ENCODE peak calls at places on chromosomes 2 and 18, in eight cellular contexts. One of them, this sample, is unnamed.

GRCh38 chr2:156340377-156340776 is 7.9 kb upstream of the NR4A2 start:
- DNase-seq in neural progenitor cell: no peak
- DNase-seq in GM23338: no peak
- DNase-seq in GM23248: peak; percentile 44
- DNase-seq in PC-3: no peak
- DNase-seq in MM.1S: no peak
- DNase-seq in OCI-LY7: no peak
- DNase-seq in HCT116: no peak
- DNase-seq in this sample: no peak

GRCh38 chr2:73000808-73001570 is 70.5 kb downstream of the SFXN5 start:
- DNase-seq in OCI-LY7: no peak
- DNase-seq in PC-3: no peak
- DNase-seq in MM.1S: no peak
- DNase-seq in GM23338: no peak
- DNase-seq in neural progenitor cell: no peak
- DNase-seq in GM23248: no peak
- DNase-seq in HCT116: no peak
- DNase-seq in this sample: peak; percentile 47

GRCh38 chr2:14385043-14385442 is 247.5 kb upstream of the LRATD1 start:
- DNase-seq in OCI-LY7: no peak
- DNase-seq in MM.1S: no peak
- DNase-seq in HCT116: no peak
- DNase-seq in GM23248: peak; percentile 6
- DNase-seq in neural progenitor cell: no peak
- DNase-seq in PC-3: peak; percentile 11
- DNase-seq in GM23338: no peak
- DNase-seq in this sample: no peak

GRCh38 chr2:241859436-241860183 is 916 bp upstream of the PDCD1 start:
- DNase-seq in PC-3: no peak
- DNase-seq in GM23338: no peak
- DNase-seq in neural progenitor cell: no peak
- DNase-seq in OCI-LY7: no peak
- DNase-seq in GM23248: peak; percentile 84
- DNase-seq in HCT116: no peak
- DNase-seq in MM.1S: peak; percentile 80
- DNase-seq in this sample: no peak

GRCh38 chr2:68251187-68251854 is 1.0 kb downstream of the PPP3R1 start:
- DNase-seq in neural progenitor cell: peak; percentile 89
- DNase-seq in GM23338: peak; percentile 93
- DNase-seq in OCI-LY7: peak; percentile 92
- DNase-seq in GM23248: peak; percentile 90
- DNase-seq in HCT116: peak; percentile 51
- DNase-seq in MM.1S: peak; percentile 89
- DNase-seq in PC-3: peak; percentile 93
- DNase-seq in this sample: peak; percentile 92

GRCh38 chr2:64832926-64833325 is 156.3 kb upstream of the SLC1A4 start:
- DNase-seq in neural progenitor cell: no peak
- DNase-seq in PC-3: peak; percentile 33
- DNase-seq in GM23248: peak; percentile 35
- DNase-seq in MM.1S: no peak
- DNase-seq in GM23338: no peak
- DNase-seq in HCT116: no peak
- DNase-seq in OCI-LY7: no peak
- DNase-seq in this sample: no peak

GRCh38 chr2:234308814-234309195 is 188.1 kb downstream of the ARL4C start:
- DNase-seq in PC-3: peak; percentile 92
- DNase-seq in OCI-LY7: peak; percentile 69
- DNase-seq in GM23338: no peak
- DNase-seq in GM23248: no peak
- DNase-seq in neural progenitor cell: no peak
- DNase-seq in HCT116: no peak
- DNase-seq in MM.1S: no peak
- DNase-seq in this sample: no peak

GRCh38 chr2:30731248-30731647 is 76.0 kb downstream of the CAPN13 start:
- DNase-seq in neural progenitor cell: no peak
- DNase-seq in GM23338: no peak
- DNase-seq in PC-3: no peak
- DNase-seq in HCT116: no peak
- DNase-seq in OCI-LY7: no peak
- DNase-seq in GM23248: no peak
- DNase-seq in MM.1S: no peak
- DNase-seq in this sample: no peak

GRCh38 chr2:25586726-25587144 is 86.6 kb downstream of the DTNB start:
- DNase-seq in HCT116: no peak
- DNase-seq in neural progenitor cell: peak; percentile 12
- DNase-seq in PC-3: no peak
- DNase-seq in OCI-LY7: no peak
- DNase-seq in GM23248: no peak
- DNase-seq in GM23338: peak; percentile 26
- DNase-seq in MM.1S: no peak
- DNase-seq in this sample: no peak

GRCh38 chr2:13698847-13699246 is 933.7 kb upstream of the LRATD1 start:
- DNase-seq in GM23248: no peak
- DNase-seq in neural progenitor cell: no peak
- DNase-seq in OCI-LY7: no peak
- DNase-seq in GM23338: no peak
- DNase-seq in MM.1S: no peak
- DNase-seq in PC-3: no peak
- DNase-seq in HCT116: no peak
- DNase-seq in this sample: no peak

GRCh38 chr2:81087646-81088045 is 783.1 kb upstream of the LRRTM1 start:
- DNase-seq in MM.1S: no peak
- DNase-seq in GM23338: no peak
- DNase-seq in GM23248: no peak
- DNase-seq in HCT116: no peak
- DNase-seq in neural progenitor cell: no peak
- DNase-seq in OCI-LY7: no peak
- DNase-seq in PC-3: no peak
- DNase-seq in this sample: no peak

GRCh38 chr2:161165266-161165665 is 5.0 kb downstream of the TANK start:
- DNase-seq in OCI-LY7: no peak
- DNase-seq in neural progenitor cell: no peak
- DNase-seq in HCT116: no peak
- DNase-seq in GM23338: no peak
- DNase-seq in PC-3: peak; percentile 6
- DNase-seq in GM23248: peak; percentile 74
- DNase-seq in MM.1S: no peak
- DNase-seq in this sample: no peak

GRCh38 chr2:156580501-156580900 is 144.3 kb downstream of the GPD2 start:
- DNase-seq in PC-3: no peak
- DNase-seq in HCT116: no peak
- DNase-seq in MM.1S: no peak
- DNase-seq in neural progenitor cell: no peak
- DNase-seq in GM23338: no peak
- DNase-seq in OCI-LY7: no peak
- DNase-seq in GM23248: no peak
- DNase-seq in this sample: no peak

GRCh38 chr18:79405019-79405780 is 9.5 kb downstream of the NFATC1 start:
- DNase-seq in GM23338: no peak
- DNase-seq in GM23248: no peak
- DNase-seq in HCT116: no peak
- DNase-seq in neural progenitor cell: no peak
- DNase-seq in MM.1S: no peak
- DNase-seq in OCI-LY7: no peak
- DNase-seq in PC-3: no peak
- DNase-seq in this sample: no peak
- TF ChIP-seq EZH2phosphoT487 in GM23338: no peak
- TF ChIP-seq EZH2phosphoT487 in GM23248: no peak
- TF ChIP-seq EZH2phosphoT487 in HCT116: no peak
- TF ChIP-seq EZH2phosphoT487 in neural progenitor cell: no peak
- TF ChIP-seq EZH2phosphoT487 in MM.1S: no peak
- TF ChIP-seq EZH2phosphoT487 in OCI-LY7: no peak
- TF ChIP-seq EZH2phosphoT487 in PC-3: no peak
- TF ChIP-seq EZH2phosphoT487 in this sample: no peak

GRCh38 chr2:117639401-117639800 is 175.1 kb upstream of the DDX18 start:
- DNase-seq in GM23248: no peak
- DNase-seq in GM23338: no peak
- DNase-seq in PC-3: no peak
- DNase-seq in HCT116: no peak
- DNase-seq in neural progenitor cell: no peak
- DNase-seq in OCI-LY7: no peak
- DNase-seq in MM.1S: no peak
- DNase-seq in this sample: no peak

GRCh38 chr2:117646872-117647271 is 167.6 kb upstream of the DDX18 start:
- DNase-seq in OCI-LY7: no peak
- DNase-seq in MM.1S: no peak
- DNase-seq in neural progenitor cell: no peak
- DNase-seq in GM23338: no peak
- DNase-seq in PC-3: no peak
- DNase-seq in HCT116: no peak
- DNase-seq in GM23248: no peak
- DNase-seq in this sample: no peak

DNA sequence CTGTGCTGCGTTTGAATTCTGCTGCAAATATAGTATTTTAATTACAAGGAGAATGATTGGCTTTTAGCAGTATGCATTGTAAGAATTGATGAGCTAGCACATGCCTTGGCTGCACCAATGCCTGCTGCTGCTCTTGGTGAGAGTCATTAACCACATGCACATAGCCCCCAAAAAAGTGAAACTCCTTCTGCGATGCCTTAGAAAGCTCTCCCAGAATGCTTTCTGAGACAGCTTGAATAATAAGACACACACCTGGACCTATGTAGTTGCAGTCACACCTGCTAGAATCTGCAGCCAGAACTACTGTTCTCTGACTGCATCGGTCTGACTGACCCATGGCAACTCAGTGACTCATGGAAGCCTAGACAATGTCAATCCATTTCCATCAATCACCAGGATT is 170.1 kb upstream of the DDX18 start:
- DNase-seq in MM.1S: peak; percentile 75
- DNase-seq in GM23338: no peak
- DNase-seq in GM23248: no peak
- DNase-seq in OCI-LY7: no peak
- DNase-seq in neural progenitor cell: no peak
- DNase-seq in HCT116: no peak
- DNase-seq in PC-3: no peak
- DNase-seq in this sample: no peak
- H3K27ac ChIP-seq in MM.1S: no peak overlapping the region
- H3K27ac ChIP-seq in GM23338: no peak overlapping the region
- H3K27ac ChIP-seq in GM23248: no peak overlapping the region
- H3K27ac ChIP-seq in OCI-LY7: no peak overlapping the region
- H3K27ac ChIP-seq in neural progenitor cell: no peak overlapping the region
- H3K27ac ChIP-seq in HCT116: no peak overlapping the region
- H3K27ac ChIP-seq in PC-3: no peak overlapping the region
- H3K27ac ChIP-seq in this sample: no peak overlapping the region

GRCh38 chr2:206482123-206482522 is 38.8 kb downstream of the ADAM23 start:
- DNase-seq in GM23248: peak; percentile 9
- DNase-seq in PC-3: no peak
- DNase-seq in MM.1S: peak; percentile 96
- DNase-seq in OCI-LY7: no peak
- DNase-seq in HCT116: no peak
- DNase-seq in neural progenitor cell: no peak
- DNase-seq in GM23338: peak; percentile 13
- DNase-seq in this sample: no peak
- H3K4me3 ChIP-seq in GM23248: no peak overlapping the region
- H3K4me3 ChIP-seq in PC-3: no peak overlapping the region
- H3K4me3 ChIP-seq in MM.1S: no peak overlapping the region
- H3K4me3 ChIP-seq in OCI-LY7: no peak overlapping the region
- H3K4me3 ChIP-seq in HCT116: no peak overlapping the region
- H3K4me3 ChIP-seq in neural progenitor cell: no peak overlapping the region
- H3K4me3 ChIP-seq in GM23338: no peak overlapping the region
- H3K4me3 ChIP-seq in this sample: no peak overlapping the region

GRCh38 chr2:62309465-62310091 is 113.7 kb downstream of the B3GNT2 start:
- DNase-seq in GM23248: no peak
- DNase-seq in neural progenitor cell: no peak
- DNase-seq in GM23338: peak; percentile 56
- DNase-seq in OCI-LY7: no peak
- DNase-seq in MM.1S: no peak
- DNase-seq in HCT116: no peak
- DNase-seq in PC-3: no peak
- DNase-seq in this sample: no peak
- TF ChIP-seq EZH2phosphoT487 in GM23248: no peak
- TF ChIP-seq EZH2phosphoT487 in neural progenitor cell: no peak
- TF ChIP-seq EZH2phosphoT487 in GM23338: no peak
- TF ChIP-seq EZH2phosphoT487 in OCI-LY7: no peak
- TF ChIP-seq EZH2phosphoT487 in MM.1S: no peak
- TF ChIP-seq EZH2phosphoT487 in HCT116: no peak
- TF ChIP-seq EZH2phosphoT487 in PC-3: no peak
- TF ChIP-seq EZH2phosphoT487 in this sample: no peak

DNA sequence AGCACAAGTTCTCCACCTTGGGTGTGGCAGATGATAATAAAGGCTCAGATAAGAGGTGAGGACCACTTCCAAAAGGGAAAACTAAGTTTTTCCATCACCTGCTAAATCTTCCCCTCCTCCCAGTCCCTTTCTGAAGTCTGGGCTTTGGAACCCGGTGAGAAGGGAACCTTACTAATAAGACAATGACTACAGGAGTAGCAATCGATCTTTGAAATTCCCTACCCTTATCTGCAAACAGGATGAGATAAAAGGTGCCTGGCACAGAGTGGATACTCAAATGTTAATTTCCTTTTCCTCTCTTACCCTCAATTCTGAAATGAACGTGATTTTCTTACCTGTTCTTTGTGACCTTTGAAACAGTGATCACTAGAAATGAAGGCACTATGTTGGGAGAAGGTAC is 69.7 kb upstream of the NARS1 start:
- DNase-seq in neural progenitor cell: no peak
- DNase-seq in GM23338: no peak
- DNase-seq in OCI-LY7: no peak
- DNase-seq in GM23248: no peak
- DNase-seq in PC-3: no peak
- DNase-seq in MM.1S: no peak
- DNase-seq in HCT116: no peak
- DNase-seq in this sample: no peak
- H3K27ac ChIP-seq in neural progenitor cell: no peak overlapping the region
- H3K27ac ChIP-seq in GM23338: no peak overlapping the region
- H3K27ac ChIP-seq in OCI-LY7: no peak overlapping the region
- H3K27ac ChIP-seq in GM23248: no peak overlapping the region
- H3K27ac ChIP-seq in PC-3: no peak overlapping the region
- H3K27ac ChIP-seq in MM.1S: no peak overlapping the region
- H3K27ac ChIP-seq in HCT116: no peak overlapping the region
- H3K27ac ChIP-seq in this sample: peak overlapping the region; percentile 33

This sample was measured in hepatocyte.